ENCODE peak calls at places on chromosome 13, in seven cellular contexts. C is ureter; L is myocyte; I is amniotic stem cell; H is heart right ventricle; P is RKO; B is activated CD4-positive, alpha-beta memory T cell treated with anti-CD3 and anti-CD28 coated beads, Interleukin-2, amount 10 ng/mL, durations not matched to agents 7 days and 5 days. V is an unnamed sample.

GRCh38 chr13:112219753-112220152 is 152.8 kb downstream of the SOX1 start:
- DNase-seq in C (no peak), L (no peak), I (no peak), H (no peak), P (no peak), B (no peak), V (no peak)

GRCh38 chr13:108270442-108270841 is 924 bp downstream of the TNFSF13B start:
- DNase-seq in C (no peak), L (no peak), I (no peak), H (no peak), P (no peak), B (no peak), V (peak)

GRCh38 chr13:21694831-21695230 is 24.0 kb downstream of the FGF9 start:
- DNase-seq in C (no peak), L (no peak), I (no peak), H (no peak), P (no peak), B (no peak), V (no peak)

GRCh38 chr13:50916701-50917184 is 7.2 kb downstream of the RNASEH2B start:
- DNase-seq in C (no peak), L (no peak), I (no peak), H (no peak), P (no peak), B (no peak), V (no peak)

GRCh38 chr13:111239754-111240670 is 80.4 kb upstream of the TEX29 start:
- DNase-seq in C (no peak), L (no peak), I (no peak), H (no peak), P (no peak), B (no peak), V (no peak)

GRCh38 chr13:100124265-100124664 is 35.4 kb downstream of the PCCA start:
- DNase-seq in C (no peak), L (peak), I (no peak), H (no peak), P (no peak), B (no peak), V (no peak)

GRCh38 chr13:37657134-37657533 is 58.6 kb upstream of the POSTN start:
- DNase-seq in C (no peak), L (peak), I (no peak), H (no peak), P (no peak), B (no peak), V (no peak)

GRCh38 chr13:59303433-59303832 is 860.3 kb downstream of the DIAPH3 start:
- DNase-seq in C (no peak), L (no peak), I (no peak), H (no peak), P (no peak), B (no peak), V (no peak)

GRCh38 chr13:98324105-98324504 is 147.0 kb upstream of the RNF113B start:
- DNase-seq in C (no peak), L (no peak), I (no peak), H (no peak), P (no peak), B (no peak), V (no peak)

GRCh38 chr13:47603365-47603764 is 397.7 kb downstream of the SUCLA2 start:
- DNase-seq in C (no peak), L (no peak), I (no peak), H (no peak), P (no peak), B (no peak), V (no peak)

GRCh38 chr13:114043421-114044053 is 69.7 kb upstream of the C13orf46 start:
- DNase-seq in C (no peak), L (peak), I (no peak), H (no peak), P (no peak), B (no peak), V (no peak)

GRCh38 chr13:30108913-30109237 is 198.5 kb downstream of the KATNAL1 start:
- DNase-seq in C (peak), L (no peak), I (no peak), H (no peak), P (no peak), B (no peak), V (no peak)

GRCh38 chr13:85313761-85314503 is 485.3 kb downstream of the SLITRK6 start:
- DNase-seq in C (no peak), L (peak), I (no peak), H (no peak), P (peak), B (no peak), V (no peak)

GRCh38 chr13:25752957-25753540 is 298.8 kb downstream of the SHISA2 start:
- DNase-seq in C (peak), L (peak), I (peak), H (peak), P (no peak), B (peak), V (peak)

V was measured in hepatic stellate cell.